ENCODE peak calls at places on chromosomes 12 and 14, in five cellular contexts. One of them, this sample, is unnamed.

GRCh38 chr12:3038166-3038565 is 39.0 kb upstream of the TSPAN9 start:
- DNase-seq in epithelial cell of proximal tubule: no peak
- DNase-seq in activated T-cell treated with anti-CD3 and anti-CD28 coated beads, Interleukin-2, amount 50 U/mL, for 72 hours: no peak
- DNase-seq in kidney glomerular epithelial cell: no peak
- DNase-seq in KBM-7: no peak
- DNase-seq in this sample: no peak

GRCh38 chr12:95484524-95484923 is 10.6 kb downstream of the METAP2 start:
- DNase-seq in epithelial cell of proximal tubule: no peak
- DNase-seq in activated T-cell treated with anti-CD3 and anti-CD28 coated beads, Interleukin-2, amount 50 U/mL, for 72 hours: no peak
- DNase-seq in kidney glomerular epithelial cell: no peak
- DNase-seq in KBM-7: no peak
- DNase-seq in this sample: no peak

GRCh38 chr12:117850048-117850447 is 118.7 kb downstream of the KSR2 start:
- DNase-seq in epithelial cell of proximal tubule: no peak
- DNase-seq in activated T-cell treated with anti-CD3 and anti-CD28 coated beads, Interleukin-2, amount 50 U/mL, for 72 hours: no peak
- DNase-seq in kidney glomerular epithelial cell: peak
- DNase-seq in KBM-7: peak
- DNase-seq in this sample: peak

GRCh38 chr12:104138747-104139186 is 757 bp upstream of the NFYB start:
- DNase-seq in epithelial cell of proximal tubule: no peak
- DNase-seq in activated T-cell treated with anti-CD3 and anti-CD28 coated beads, Interleukin-2, amount 50 U/mL, for 72 hours: no peak
- DNase-seq in kidney glomerular epithelial cell: no peak
- DNase-seq in KBM-7: no peak
- DNase-seq in this sample: no peak

GRCh38 chr14:28661171-28661772 is 105.3 kb upstream of the FOXG1 start:
- DNase-seq in epithelial cell of proximal tubule: peak
- DNase-seq in activated T-cell treated with anti-CD3 and anti-CD28 coated beads, Interleukin-2, amount 50 U/mL, for 72 hours: no peak
- DNase-seq in kidney glomerular epithelial cell: peak
- DNase-seq in KBM-7: no peak
- DNase-seq in this sample: no peak

GRCh38 chr12:94190623-94191022 is 42.2 kb downstream of the PLXNC1 start:
- DNase-seq in epithelial cell of proximal tubule: no peak
- DNase-seq in activated T-cell treated with anti-CD3 and anti-CD28 coated beads, Interleukin-2, amount 50 U/mL, for 72 hours: no peak
- DNase-seq in kidney glomerular epithelial cell: no peak
- DNase-seq in KBM-7: no peak
- DNase-seq in this sample: no peak

GRCh38 chr12:121224591-121224990 is 14.7 kb downstream of the P2RX4 start:
- DNase-seq in epithelial cell of proximal tubule: no peak
- DNase-seq in activated T-cell treated with anti-CD3 and anti-CD28 coated beads, Interleukin-2, amount 50 U/mL, for 72 hours: peak
- DNase-seq in kidney glomerular epithelial cell: no peak
- DNase-seq in KBM-7: no peak
- DNase-seq in this sample: no peak

GRCh38 chr12:43338848-43339526 is 213.0 kb downstream of the ADAMTS20 start:
- DNase-seq in epithelial cell of proximal tubule: peak
- DNase-seq in activated T-cell treated with anti-CD3 and anti-CD28 coated beads, Interleukin-2, amount 50 U/mL, for 72 hours: no peak
- DNase-seq in kidney glomerular epithelial cell: peak
- DNase-seq in KBM-7: peak
- DNase-seq in this sample: peak

GRCh38 chr12:57520008-57520726 is at the start of gene DDIT3:
- DNase-seq in epithelial cell of proximal tubule: peak
- DNase-seq in activated T-cell treated with anti-CD3 and anti-CD28 coated beads, Interleukin-2, amount 50 U/mL, for 72 hours: peak
- DNase-seq in kidney glomerular epithelial cell: peak
- DNase-seq in KBM-7: peak
- DNase-seq in this sample: peak

GRCh38 chr14:69839017-69839416 is 40.2 kb upstream of the SMOC1 start:
- DNase-seq in epithelial cell of proximal tubule: no peak
- DNase-seq in activated T-cell treated with anti-CD3 and anti-CD28 coated beads, Interleukin-2, amount 50 U/mL, for 72 hours: no peak
- DNase-seq in kidney glomerular epithelial cell: no peak
- DNase-seq in KBM-7: no peak
- DNase-seq in this sample: no peak

GRCh38 chr14:48709277-48709785 is 876.8 kb downstream of the RPS29 start:
- DNase-seq in epithelial cell of proximal tubule: no peak
- DNase-seq in activated T-cell treated with anti-CD3 and anti-CD28 coated beads, Interleukin-2, amount 50 U/mL, for 72 hours: no peak
- DNase-seq in kidney glomerular epithelial cell: no peak
- DNase-seq in KBM-7: no peak
- DNase-seq in this sample: no peak

GRCh38 chr14:53870997-53871396 is 85.6 kb downstream of the BMP4 start:
- DNase-seq in epithelial cell of proximal tubule: no peak
- DNase-seq in activated T-cell treated with anti-CD3 and anti-CD28 coated beads, Interleukin-2, amount 50 U/mL, for 72 hours: no peak
- DNase-seq in kidney glomerular epithelial cell: no peak
- DNase-seq in KBM-7: no peak
- DNase-seq in this sample: no peak

GRCh38 chr12:52530366-52530765 is 10.2 kb upstream of the KRT5 start:
- DNase-seq in epithelial cell of proximal tubule: no peak
- DNase-seq in activated T-cell treated with anti-CD3 and anti-CD28 coated beads, Interleukin-2, amount 50 U/mL, for 72 hours: no peak
- DNase-seq in kidney glomerular epithelial cell: no peak
- DNase-seq in KBM-7: no peak
- DNase-seq in this sample: no peak

GRCh38 chr14:89428163-89428523 is 11.1 kb upstream of the FOXN3 start:
- DNase-seq in epithelial cell of proximal tubule: no peak
- DNase-seq in activated T-cell treated with anti-CD3 and anti-CD28 coated beads, Interleukin-2, amount 50 U/mL, for 72 hours: no peak
- DNase-seq in kidney glomerular epithelial cell: no peak
- DNase-seq in KBM-7: no peak
- DNase-seq in this sample: no peak

GRCh38 chr12:67269632-67270578 is 747 bp downstream of the CAND1 start:
- DNase-seq in epithelial cell of proximal tubule: no peak
- DNase-seq in activated T-cell treated with anti-CD3 and anti-CD28 coated beads, Interleukin-2, amount 50 U/mL, for 72 hours: peak
- DNase-seq in kidney glomerular epithelial cell: no peak
- DNase-seq in KBM-7: peak
- DNase-seq in this sample: peak

GRCh38 chr14:75675265-75675960 is 14.4 kb downstream of the TTLL5 start:
- DNase-seq in epithelial cell of proximal tubule: no peak
- DNase-seq in activated T-cell treated with anti-CD3 and anti-CD28 coated beads, Interleukin-2, amount 50 U/mL, for 72 hours: no peak
- DNase-seq in kidney glomerular epithelial cell: no peak
- DNase-seq in KBM-7: peak
- DNase-seq in this sample: peak

GRCh38 chr12:820336-820735 is 68.0 kb downstream of the WNK1 start:
- DNase-seq in epithelial cell of proximal tubule: no peak
- DNase-seq in activated T-cell treated with anti-CD3 and anti-CD28 coated beads, Interleukin-2, amount 50 U/mL, for 72 hours: no peak
- DNase-seq in kidney glomerular epithelial cell: no peak
- DNase-seq in KBM-7: no peak
- DNase-seq in this sample: no peak

GRCh38 chr12:14384783-14385638 is 19.5 kb downstream of the ATF7IP start:
- DNase-seq in epithelial cell of proximal tubule: peak
- DNase-seq in activated T-cell treated with anti-CD3 and anti-CD28 coated beads, Interleukin-2, amount 50 U/mL, for 72 hours: peak
- DNase-seq in kidney glomerular epithelial cell: peak
- DNase-seq in KBM-7: peak
- DNase-seq in this sample: peak

GRCh38 chr14:73627033-73627432 is 14.7 kb downstream of the ACOT6 start:
- DNase-seq in epithelial cell of proximal tubule: no peak
- DNase-seq in activated T-cell treated with anti-CD3 and anti-CD28 coated beads, Interleukin-2, amount 50 U/mL, for 72 hours: peak
- DNase-seq in kidney glomerular epithelial cell: no peak
- DNase-seq in KBM-7: no peak
- DNase-seq in this sample: no peak

GRCh38 chr12:51217133-51217967 is 512 bp downstream of the POU6F1 start:
- DNase-seq in epithelial cell of proximal tubule: no peak
- DNase-seq in activated T-cell treated with anti-CD3 and anti-CD28 coated beads, Interleukin-2, amount 50 U/mL, for 72 hours: peak
- DNase-seq in kidney glomerular epithelial cell: no peak
- DNase-seq in KBM-7: peak
- DNase-seq in this sample: peak

GRCh38 chr12:59113831-59114273 is 193.5 kb upstream of the LRIG3 start:
- DNase-seq in epithelial cell of proximal tubule: peak
- DNase-seq in activated T-cell treated with anti-CD3 and anti-CD28 coated beads, Interleukin-2, amount 50 U/mL, for 72 hours: peak
- DNase-seq in kidney glomerular epithelial cell: peak
- DNase-seq in KBM-7: peak
- DNase-seq in this sample: peak

GRCh38 chr12:26274441-26275312 is 79.3 kb downstream of the SSPN start:
- DNase-seq in epithelial cell of proximal tubule: peak
- DNase-seq in activated T-cell treated with anti-CD3 and anti-CD28 coated beads, Interleukin-2, amount 50 U/mL, for 72 hours: peak
- DNase-seq in kidney glomerular epithelial cell: peak
- DNase-seq in KBM-7: peak
- DNase-seq in this sample: no peak

GRCh38 chr12:127716181-127716580 is 550.8 kb upstream of the TMEM132C start:
- DNase-seq in epithelial cell of proximal tubule: no peak
- DNase-seq in activated T-cell treated with anti-CD3 and anti-CD28 coated beads, Interleukin-2, amount 50 U/mL, for 72 hours: no peak
- DNase-seq in kidney glomerular epithelial cell: no peak
- DNase-seq in KBM-7: no peak
- DNase-seq in this sample: no peak

This sample was measured in NAMALWA.